ENCODE peak calls at places on chromosomes 16 and 17, in seven cellular contexts. C, N, G, F, D, Y and R are unnamed samples.

GRCh38 chr17:2214887-2215615 is 88.5 kb downstream of the SMG6 start:
- DNase-seq in C (no peak), N (peak), G (no peak), F (no peak), D (no peak), Y (peak), R (peak)

GRCh38 chr16:15950869-15951268 is 1.5 kb downstream of the ABCC1 start:
- DNase-seq in C (no peak), N (no peak), G (no peak), F (no peak), D (no peak), Y (no peak), R (no peak)

GRCh38 chr16:73703891-73704290 is 592.7 kb upstream of the PSMD7 start:
- DNase-seq in C (no peak), N (no peak), G (no peak), F (no peak), D (no peak), Y (no peak), R (no peak)

GRCh38 chr17:49996495-49997255 is 1.7 kb upstream of the DLX3 start:
- DNase-seq in C (no peak), N (peak), G (peak), F (peak), D (no peak), Y (peak), R (no peak)

GRCh38 chr16:49015189-49015540 is 266.5 kb downstream of the CBLN1 start:
- DNase-seq in C (no peak), N (no peak), G (no peak), F (no peak), D (no peak), Y (no peak), R (no peak)

GRCh38 chr16:77273815-77274214 is 74.6 kb downstream of the SYCE1L start:
- DNase-seq in C (no peak), N (no peak), G (no peak), F (no peak), D (no peak), Y (no peak), R (no peak)

GRCh38 chr17:70447588-70447987 is 278.3 kb downstream of the KCNJ2 start:
- DNase-seq in C (no peak), N (no peak), G (no peak), F (no peak), D (no peak), Y (no peak), R (no peak)

GRCh38 chr16:56866955-56867830 is 2.2 kb downstream of the SLC12A3 start:
- DNase-seq in C (no peak), N (peak), G (peak), F (peak), D (peak), Y (peak), R (peak)

GRCh38 chr16:67444259-67445125 is 13.6 kb downstream of the HSD11B2 start:
- DNase-seq in C (no peak), N (no peak), G (peak), F (no peak), D (no peak), Y (no peak), R (no peak)

GRCh38 chr17:43949777-43950176 is 4.0 kb downstream of the PYY start:
- DNase-seq in C (no peak), N (no peak), G (no peak), F (no peak), D (no peak), Y (no peak), R (no peak)

GRCh38 chr17:66233023-66233753 is 4.0 kb upstream of the APOH start:
- DNase-seq in C (no peak), N (no peak), G (no peak), F (no peak), D (no peak), Y (no peak), R (no peak)

GRCh38 chr17:41689497-41690299 is 1.0 kb downstream of the EIF1 start:
- DNase-seq in C (peak), N (peak), G (peak), F (peak), D (peak), Y (no peak), R (peak)

GRCh38 chr17:18967806-18968744 is 16.1 kb downstream of the SLC5A10 start:
- DNase-seq in C (no peak), N (no peak), G (peak), F (no peak), D (no peak), Y (no peak), R (no peak)

GRCh38 chr16:66326995-66327513 is 39.4 kb upstream of the CDH5 start:
- DNase-seq in C (no peak), N (peak), G (peak), F (no peak), D (peak), Y (peak), R (peak)